ENCODE peak calls at places on chromosomes 12 and 14, in nine cellular contexts. One of them, this sample, is unnamed.
A peak's percentile ranks its signal among the peaks of the same experiment; 100 is the strongest.

GRCh38 chr12:93876360-93876759 is 199.2 kb downstream of the CRADD start:
- DNase-seq in activated naive CD8-positive, alpha-beta T cell treated with anti-CD3 and anti-CD28 coated beads, Interleukin-2, amount 50 U/mL, for 24 hours: no peak
- DNase-seq in heart left ventricle: no peak
- DNase-seq in breast epithelium: no peak
- DNase-seq in T-helper 2 cell treated with Interferon-gamma antibody and Interleukin-4, amounts not matched to agents 5 μg/mL and 100 μg/mL, for 36 hours: no peak
- DNase-seq in glutamatergic neuron: no peak
- DNase-seq in left ventricle myocardium inferior: no peak
- DNase-seq in iPS DF 19.7: no peak
- DNase-seq in HEK293T: no peak
- DNase-seq in this sample: no peak

GRCh38 chr12:4214912-4215861 is 58.4 kb upstream of the CCND2 start:
- DNase-seq in activated naive CD8-positive, alpha-beta T cell treated with anti-CD3 and anti-CD28 coated beads, Interleukin-2, amount 50 U/mL, for 24 hours: peak; percentile 58
- DNase-seq in heart left ventricle: peak; percentile 65
- DNase-seq in breast epithelium: no peak
- DNase-seq in T-helper 2 cell treated with Interferon-gamma antibody and Interleukin-4, amounts not matched to agents 5 μg/mL and 100 μg/mL, for 36 hours: peak; percentile 28
- DNase-seq in glutamatergic neuron: no peak
- DNase-seq in left ventricle myocardium inferior: peak; percentile 71
- DNase-seq in iPS DF 19.7: no peak
- DNase-seq in HEK293T: no peak
- DNase-seq in this sample: no peak

GRCh38 chr14:29953501-29953900 is 25.9 kb upstream of the PRKD1 start:
- DNase-seq in activated naive CD8-positive, alpha-beta T cell treated with anti-CD3 and anti-CD28 coated beads, Interleukin-2, amount 50 U/mL, for 24 hours: no peak
- DNase-seq in heart left ventricle: no peak
- DNase-seq in breast epithelium: no peak
- DNase-seq in T-helper 2 cell treated with Interferon-gamma antibody and Interleukin-4, amounts not matched to agents 5 μg/mL and 100 μg/mL, for 36 hours: no peak
- DNase-seq in glutamatergic neuron: no peak
- DNase-seq in left ventricle myocardium inferior: no peak
- DNase-seq in iPS DF 19.7: no peak
- DNase-seq in HEK293T: no peak
- DNase-seq in this sample: no peak

GRCh38 chr14:23186913-23187654 is 3.6 kb upstream of the SLC7A8 start:
- DNase-seq in activated naive CD8-positive, alpha-beta T cell treated with anti-CD3 and anti-CD28 coated beads, Interleukin-2, amount 50 U/mL, for 24 hours: no peak
- DNase-seq in heart left ventricle: no peak
- DNase-seq in breast epithelium: no peak
- DNase-seq in T-helper 2 cell treated with Interferon-gamma antibody and Interleukin-4, amounts not matched to agents 5 μg/mL and 100 μg/mL, for 36 hours: no peak
- DNase-seq in glutamatergic neuron: peak; percentile 27
- DNase-seq in left ventricle myocardium inferior: no peak
- DNase-seq in iPS DF 19.7: no peak
- DNase-seq in HEK293T: peak; percentile 63
- DNase-seq in this sample: no peak

GRCh38 chr12:65891987-65892481 is 67.8 kb downstream of the HMGA2 start:
- DNase-seq in activated naive CD8-positive, alpha-beta T cell treated with anti-CD3 and anti-CD28 coated beads, Interleukin-2, amount 50 U/mL, for 24 hours: no peak
- DNase-seq in heart left ventricle: peak; percentile 90
- DNase-seq in breast epithelium: peak; percentile 56
- DNase-seq in T-helper 2 cell treated with Interferon-gamma antibody and Interleukin-4, amounts not matched to agents 5 μg/mL and 100 μg/mL, for 36 hours: no peak
- DNase-seq in glutamatergic neuron: no peak
- DNase-seq in left ventricle myocardium inferior: peak; percentile 71
- DNase-seq in iPS DF 19.7: no peak
- DNase-seq in HEK293T: no peak
- DNase-seq in this sample: peak; percentile 73

GRCh38 chr12:4293942-4294505 is 20.5 kb downstream of the CCND2 start:
- DNase-seq in activated naive CD8-positive, alpha-beta T cell treated with anti-CD3 and anti-CD28 coated beads, Interleukin-2, amount 50 U/mL, for 24 hours: no peak
- DNase-seq in heart left ventricle: no peak
- DNase-seq in breast epithelium: no peak
- DNase-seq in T-helper 2 cell treated with Interferon-gamma antibody and Interleukin-4, amounts not matched to agents 5 μg/mL and 100 μg/mL, for 36 hours: no peak
- DNase-seq in glutamatergic neuron: no peak
- DNase-seq in left ventricle myocardium inferior: no peak
- DNase-seq in iPS DF 19.7: no peak
- DNase-seq in HEK293T: no peak
- DNase-seq in this sample: no peak

GRCh38 chr12:54306925-54307731 is 6.3 kb upstream of the NFE2 start:
- DNase-seq in activated naive CD8-positive, alpha-beta T cell treated with anti-CD3 and anti-CD28 coated beads, Interleukin-2, amount 50 U/mL, for 24 hours: peak; percentile 30
- DNase-seq in heart left ventricle: peak; percentile 87
- DNase-seq in breast epithelium: peak; percentile 77
- DNase-seq in T-helper 2 cell treated with Interferon-gamma antibody and Interleukin-4, amounts not matched to agents 5 μg/mL and 100 μg/mL, for 36 hours: no peak
- DNase-seq in glutamatergic neuron: no peak
- DNase-seq in left ventricle myocardium inferior: peak; percentile 79
- DNase-seq in iPS DF 19.7: no peak
- DNase-seq in HEK293T: no peak
- DNase-seq in this sample: peak; percentile 18

GRCh38 chr12:2856901-2857495 is at the start of gene TEX52:
- DNase-seq in activated naive CD8-positive, alpha-beta T cell treated with anti-CD3 and anti-CD28 coated beads, Interleukin-2, amount 50 U/mL, for 24 hours: no peak
- DNase-seq in heart left ventricle: no peak
- DNase-seq in breast epithelium: no peak
- DNase-seq in T-helper 2 cell treated with Interferon-gamma antibody and Interleukin-4, amounts not matched to agents 5 μg/mL and 100 μg/mL, for 36 hours: no peak
- DNase-seq in glutamatergic neuron: no peak
- DNase-seq in left ventricle myocardium inferior: no peak
- DNase-seq in iPS DF 19.7: no peak
- DNase-seq in HEK293T: no peak
- DNase-seq in this sample: no peak

GRCh38 chr12:123998960-123999359 is 25.9 kb downstream of the ZNF664 start:
- DNase-seq in activated naive CD8-positive, alpha-beta T cell treated with anti-CD3 and anti-CD28 coated beads, Interleukin-2, amount 50 U/mL, for 24 hours: no peak
- DNase-seq in heart left ventricle: no peak
- DNase-seq in breast epithelium: no peak
- DNase-seq in T-helper 2 cell treated with Interferon-gamma antibody and Interleukin-4, amounts not matched to agents 5 μg/mL and 100 μg/mL, for 36 hours: no peak
- DNase-seq in glutamatergic neuron: no peak
- DNase-seq in left ventricle myocardium inferior: no peak
- DNase-seq in iPS DF 19.7: no peak
- DNase-seq in HEK293T: no peak
- DNase-seq in this sample: no peak

GRCh38 chr14:56172571-56172971 is 54.4 kb downstream of the PELI2 start:
- DNase-seq in activated naive CD8-positive, alpha-beta T cell treated with anti-CD3 and anti-CD28 coated beads, Interleukin-2, amount 50 U/mL, for 24 hours: no peak
- DNase-seq in heart left ventricle: no peak
- DNase-seq in breast epithelium: no peak
- DNase-seq in T-helper 2 cell treated with Interferon-gamma antibody and Interleukin-4, amounts not matched to agents 5 μg/mL and 100 μg/mL, for 36 hours: no peak
- DNase-seq in glutamatergic neuron: no peak
- DNase-seq in left ventricle myocardium inferior: no peak
- DNase-seq in iPS DF 19.7: no peak
- DNase-seq in HEK293T: no peak
- DNase-seq in this sample: no peak

GRCh38 chr14:54182419-54183040 is 214.3 kb upstream of the CDKN3 start:
- DNase-seq in activated naive CD8-positive, alpha-beta T cell treated with anti-CD3 and anti-CD28 coated beads, Interleukin-2, amount 50 U/mL, for 24 hours: no peak
- DNase-seq in heart left ventricle: no peak
- DNase-seq in breast epithelium: no peak
- DNase-seq in T-helper 2 cell treated with Interferon-gamma antibody and Interleukin-4, amounts not matched to agents 5 μg/mL and 100 μg/mL, for 36 hours: no peak
- DNase-seq in glutamatergic neuron: no peak
- DNase-seq in left ventricle myocardium inferior: no peak
- DNase-seq in iPS DF 19.7: no peak
- DNase-seq in HEK293T: no peak
- DNase-seq in this sample: no peak

GRCh38 chr14:101843665-101844064 is 82.2 kb downstream of the PPP2R5C start:
- DNase-seq in activated naive CD8-positive, alpha-beta T cell treated with anti-CD3 and anti-CD28 coated beads, Interleukin-2, amount 50 U/mL, for 24 hours: peak; percentile 54
- DNase-seq in heart left ventricle: no peak
- DNase-seq in breast epithelium: no peak
- DNase-seq in T-helper 2 cell treated with Interferon-gamma antibody and Interleukin-4, amounts not matched to agents 5 μg/mL and 100 μg/mL, for 36 hours: peak; percentile 56
- DNase-seq in glutamatergic neuron: no peak
- DNase-seq in left ventricle myocardium inferior: no peak
- DNase-seq in iPS DF 19.7: no peak
- DNase-seq in HEK293T: no peak
- DNase-seq in this sample: no peak

GRCh38 chr14:68622856-68623255 is 170.0 kb downstream of the ZFP36L1 start:
- DNase-seq in activated naive CD8-positive, alpha-beta T cell treated with anti-CD3 and anti-CD28 coated beads, Interleukin-2, amount 50 U/mL, for 24 hours: no peak
- DNase-seq in heart left ventricle: no peak
- DNase-seq in breast epithelium: no peak
- DNase-seq in T-helper 2 cell treated with Interferon-gamma antibody and Interleukin-4, amounts not matched to agents 5 μg/mL and 100 μg/mL, for 36 hours: no peak
- DNase-seq in glutamatergic neuron: no peak
- DNase-seq in left ventricle myocardium inferior: no peak
- DNase-seq in iPS DF 19.7: no peak
- DNase-seq in HEK293T: no peak
- DNase-seq in this sample: no peak

GRCh38 chr12:32559434-32559833 is 119.7 kb upstream of the DNM1L start:
- DNase-seq in activated naive CD8-positive, alpha-beta T cell treated with anti-CD3 and anti-CD28 coated beads, Interleukin-2, amount 50 U/mL, for 24 hours: no peak
- DNase-seq in heart left ventricle: no peak
- DNase-seq in breast epithelium: no peak
- DNase-seq in T-helper 2 cell treated with Interferon-gamma antibody and Interleukin-4, amounts not matched to agents 5 μg/mL and 100 μg/mL, for 36 hours: no peak
- DNase-seq in glutamatergic neuron: no peak
- DNase-seq in left ventricle myocardium inferior: no peak
- DNase-seq in iPS DF 19.7: no peak
- DNase-seq in HEK293T: no peak
- DNase-seq in this sample: no peak

GRCh38 chr12:100115291-100115690 is 27.4 kb downstream of the BLTP3B start:
- DNase-seq in activated naive CD8-positive, alpha-beta T cell treated with anti-CD3 and anti-CD28 coated beads, Interleukin-2, amount 50 U/mL, for 24 hours: no peak
- DNase-seq in heart left ventricle: no peak
- DNase-seq in breast epithelium: no peak
- DNase-seq in T-helper 2 cell treated with Interferon-gamma antibody and Interleukin-4, amounts not matched to agents 5 μg/mL and 100 μg/mL, for 36 hours: no peak
- DNase-seq in glutamatergic neuron: no peak
- DNase-seq in left ventricle myocardium inferior: no peak
- DNase-seq in iPS DF 19.7: no peak
- DNase-seq in HEK293T: no peak
- DNase-seq in this sample: no peak

GRCh38 chr14:44108601-44109000 is 398.5 kb downstream of the FSCB start:
- DNase-seq in activated naive CD8-positive, alpha-beta T cell treated with anti-CD3 and anti-CD28 coated beads, Interleukin-2, amount 50 U/mL, for 24 hours: no peak
- DNase-seq in heart left ventricle: no peak
- DNase-seq in breast epithelium: no peak
- DNase-seq in T-helper 2 cell treated with Interferon-gamma antibody and Interleukin-4, amounts not matched to agents 5 μg/mL and 100 μg/mL, for 36 hours: no peak
- DNase-seq in glutamatergic neuron: no peak
- DNase-seq in left ventricle myocardium inferior: no peak
- DNase-seq in iPS DF 19.7: no peak
- DNase-seq in HEK293T: no peak
- DNase-seq in this sample: no peak